ENCODE peak calls at places on chromosome 5, in nine cellular contexts. One of them, this sample, is unnamed. For H3K9me3, the result is how much of the 10 kb centered on the place peaks cover.

GRCh38 chr5:169856571-169856970 is 123.7 kb downstream of the INSYN2B start:
- DNase-seq in HCT116: no peak
- DNase-seq in upper lobe of left lung: no peak
- DNase-seq in HepG2: no peak
- DNase-seq in H1: no peak
- DNase-seq in stomach: no peak
- DNase-seq in transverse colon: no peak
- DNase-seq in breast epithelium: no peak
- DNase-seq in sigmoid colon: no peak
- DNase-seq in this sample: no peak

GRCh38 chr5:171306141-171306540 is 2.9 kb upstream of the TLX3 start:
- DNase-seq in sigmoid colon: no peak
- DNase-seq in stomach: no peak
- DNase-seq in upper lobe of left lung: no peak
- DNase-seq in transverse colon: no peak
- DNase-seq in H1: no peak
- DNase-seq in HepG2: no peak
- DNase-seq in breast epithelium: no peak
- DNase-seq in HCT116: no peak
- DNase-seq in this sample: no peak

GRCh38 chr5:138938526-138938925 is 63.4 kb upstream of the LRRTM2 start:
- DNase-seq in upper lobe of left lung: no peak
- DNase-seq in breast epithelium: no peak
- DNase-seq in stomach: no peak
- DNase-seq in sigmoid colon: no peak
- DNase-seq in HepG2: no peak
- DNase-seq in HCT116: no peak
- DNase-seq in H1: no peak
- DNase-seq in transverse colon: no peak
- DNase-seq in this sample: no peak

GRCh38 chr5:125422342-125422741 is 675.9 kb upstream of the ZNF608 start:
- DNase-seq in stomach: no peak
- DNase-seq in H1: no peak
- DNase-seq in upper lobe of left lung: no peak
- DNase-seq in breast epithelium: no peak
- DNase-seq in HCT116: no peak
- DNase-seq in HepG2: no peak
- DNase-seq in sigmoid colon: no peak
- DNase-seq in transverse colon: no peak
- DNase-seq in this sample: no peak

GRCh38 chr5:57335092-57335491 is 147.5 kb downstream of the ACTBL2 start:
- DNase-seq in breast epithelium: no peak
- DNase-seq in HepG2: peak
- DNase-seq in transverse colon: no peak
- DNase-seq in HCT116: no peak
- DNase-seq in upper lobe of left lung: no peak
- DNase-seq in stomach: no peak
- DNase-seq in sigmoid colon: no peak
- DNase-seq in H1: no peak
- DNase-seq in this sample: no peak

GRCh38 chr5:175596818-175597217 is 61.1 kb upstream of the HRH2 start:
- DNase-seq in HepG2: no peak
- DNase-seq in transverse colon: no peak
- DNase-seq in HCT116: no peak
- DNase-seq in breast epithelium: no peak
- DNase-seq in sigmoid colon: no peak
- DNase-seq in upper lobe of left lung: no peak
- DNase-seq in stomach: no peak
- DNase-seq in H1: no peak
- DNase-seq in this sample: no peak

GRCh38 chr5:72624641-72625236 is 117.5 kb upstream of the ZNF366 start:
- DNase-seq in HCT116: no peak
- DNase-seq in sigmoid colon: peak
- DNase-seq in breast epithelium: no peak
- DNase-seq in HepG2: no peak
- DNase-seq in H1: no peak
- DNase-seq in upper lobe of left lung: no peak
- DNase-seq in transverse colon: no peak
- DNase-seq in stomach: no peak
- DNase-seq in this sample: no peak

GRCh38 chr5:127586371-127586770 is 62.5 kb upstream of the CTXN3 start:
- DNase-seq in upper lobe of left lung: no peak
- DNase-seq in HCT116: no peak
- DNase-seq in H1: no peak
- DNase-seq in sigmoid colon: no peak
- DNase-seq in HepG2: peak
- DNase-seq in stomach: no peak
- DNase-seq in transverse colon: no peak
- DNase-seq in breast epithelium: no peak
- DNase-seq in this sample: no peak

GRCh38 chr5:150034677-150035076 is 34.1 kb downstream of the HMGXB3 start:
- DNase-seq in H1: no peak
- DNase-seq in upper lobe of left lung: no peak
- DNase-seq in transverse colon: no peak
- DNase-seq in stomach: no peak
- DNase-seq in HCT116: no peak
- DNase-seq in breast epithelium: no peak
- DNase-seq in sigmoid colon: no peak
- DNase-seq in HepG2: no peak
- DNase-seq in this sample: no peak

DNA sequence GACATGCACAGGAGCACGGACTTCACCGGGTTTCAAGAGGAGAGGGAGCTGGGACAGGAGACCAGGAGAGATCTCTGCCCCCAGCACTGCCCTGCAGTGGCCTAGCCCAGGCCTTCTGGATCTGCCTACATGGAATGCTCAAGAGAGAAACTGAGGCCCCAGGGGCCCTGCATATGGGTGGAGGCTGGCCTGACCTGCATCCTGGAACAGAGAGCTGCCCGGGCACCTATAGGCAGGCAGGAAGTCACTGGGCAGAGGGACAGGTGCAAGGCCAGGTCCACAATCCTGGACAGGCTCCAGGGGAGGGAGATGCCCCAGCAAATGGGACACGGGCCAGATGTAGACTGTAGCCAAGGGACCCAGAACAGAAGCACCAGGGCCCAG is 98.5 kb upstream of the RUFY1 start:
- DNase-seq in upper lobe of left lung: no peak
- DNase-seq in breast epithelium: no peak
- DNase-seq in HCT116: no peak
- DNase-seq in stomach: no peak
- DNase-seq in sigmoid colon: no peak
- DNase-seq in H1: no peak
- DNase-seq in HepG2: no peak
- DNase-seq in transverse colon: no peak
- DNase-seq in this sample: no peak
- H3K9me3 ChIP-seq in upper lobe of left lung: under half
- H3K9me3 ChIP-seq in breast epithelium: under half
- H3K9me3 ChIP-seq in HCT116: under half
- H3K9me3 ChIP-seq in stomach: under half
- H3K9me3 ChIP-seq in sigmoid colon: under half
- H3K9me3 ChIP-seq in H1: under half
- H3K9me3 ChIP-seq in HepG2: under half
- H3K9me3 ChIP-seq in transverse colon: under half
- H3K9me3 ChIP-seq in this sample: under half

GRCh38 chr5:160165137-160166068 is 46.2 kb upstream of the PWWP2A start:
- DNase-seq in HCT116: peak
- DNase-seq in transverse colon: peak
- DNase-seq in H1: peak
- DNase-seq in HepG2: peak
- DNase-seq in sigmoid colon: peak
- DNase-seq in stomach: peak
- DNase-seq in breast epithelium: peak
- DNase-seq in upper lobe of left lung: peak
- DNase-seq in this sample: peak
- TF ChIP-seq POLR2AphosphoS5 in HCT116: peak
- TF ChIP-seq POLR2AphosphoS5 in transverse colon: peak
- TF ChIP-seq POLR2AphosphoS5 in H1: peak
- TF ChIP-seq POLR2AphosphoS5 in HepG2: no peak
- TF ChIP-seq POLR2AphosphoS5 in sigmoid colon: no peak
- TF ChIP-seq POLR2AphosphoS5 in stomach: peak
- TF ChIP-seq POLR2AphosphoS5 in breast epithelium: no peak
- TF ChIP-seq POLR2AphosphoS5 in upper lobe of left lung: peak
- TF ChIP-seq POLR2AphosphoS5 in this sample: peak

GRCh38 chr5:141351591-141351990 is 1.7 kb downstream of the PCDHGB1 start:
- DNase-seq in transverse colon: no peak
- DNase-seq in HCT116: no peak
- DNase-seq in breast epithelium: no peak
- DNase-seq in sigmoid colon: no peak
- DNase-seq in upper lobe of left lung: no peak
- DNase-seq in HepG2: no peak
- DNase-seq in stomach: no peak
- DNase-seq in H1: no peak
- DNase-seq in this sample: no peak
- H3K9me3 ChIP-seq in transverse colon: under half
- H3K9me3 ChIP-seq in HCT116: under half
- H3K9me3 ChIP-seq in breast epithelium: half or more
- H3K9me3 ChIP-seq in sigmoid colon: half or more
- H3K9me3 ChIP-seq in upper lobe of left lung: half or more
- H3K9me3 ChIP-seq in HepG2: under half
- H3K9me3 ChIP-seq in stomach: half or more
- H3K9me3 ChIP-seq in H1: under half
- H3K9me3 ChIP-seq in this sample: half or more

GRCh38 chr5:88756953-88757352 is 126.0 kb downstream of the MEF2C start:
- DNase-seq in HepG2: no peak
- DNase-seq in transverse colon: no peak
- DNase-seq in breast epithelium: no peak
- DNase-seq in HCT116: no peak
- DNase-seq in upper lobe of left lung: no peak
- DNase-seq in sigmoid colon: no peak
- DNase-seq in H1: no peak
- DNase-seq in stomach: no peak
- DNase-seq in this sample: no peak

GRCh38 chr5:88758584-88758983 is 124.4 kb downstream of the MEF2C start:
- DNase-seq in upper lobe of left lung: no peak
- DNase-seq in HepG2: no peak
- DNase-seq in HCT116: no peak
- DNase-seq in stomach: no peak
- DNase-seq in breast epithelium: no peak
- DNase-seq in H1: no peak
- DNase-seq in transverse colon: no peak
- DNase-seq in sigmoid colon: no peak
- DNase-seq in this sample: no peak

GRCh38 chr5:88761939-88762338 is 121.0 kb downstream of the MEF2C start:
- DNase-seq in H1: no peak
- DNase-seq in stomach: no peak
- DNase-seq in HepG2: no peak
- DNase-seq in breast epithelium: no peak
- DNase-seq in HCT116: no peak
- DNase-seq in upper lobe of left lung: no peak
- DNase-seq in transverse colon: no peak
- DNase-seq in sigmoid colon: no peak
- DNase-seq in this sample: no peak

GRCh38 chr5:88760512-88760911 is 122.5 kb downstream of the MEF2C start:
- DNase-seq in upper lobe of left lung: no peak
- DNase-seq in HepG2: no peak
- DNase-seq in HCT116: no peak
- DNase-seq in transverse colon: no peak
- DNase-seq in stomach: no peak
- DNase-seq in H1: no peak
- DNase-seq in breast epithelium: no peak
- DNase-seq in sigmoid colon: no peak
- DNase-seq in this sample: no peak

DNA sequence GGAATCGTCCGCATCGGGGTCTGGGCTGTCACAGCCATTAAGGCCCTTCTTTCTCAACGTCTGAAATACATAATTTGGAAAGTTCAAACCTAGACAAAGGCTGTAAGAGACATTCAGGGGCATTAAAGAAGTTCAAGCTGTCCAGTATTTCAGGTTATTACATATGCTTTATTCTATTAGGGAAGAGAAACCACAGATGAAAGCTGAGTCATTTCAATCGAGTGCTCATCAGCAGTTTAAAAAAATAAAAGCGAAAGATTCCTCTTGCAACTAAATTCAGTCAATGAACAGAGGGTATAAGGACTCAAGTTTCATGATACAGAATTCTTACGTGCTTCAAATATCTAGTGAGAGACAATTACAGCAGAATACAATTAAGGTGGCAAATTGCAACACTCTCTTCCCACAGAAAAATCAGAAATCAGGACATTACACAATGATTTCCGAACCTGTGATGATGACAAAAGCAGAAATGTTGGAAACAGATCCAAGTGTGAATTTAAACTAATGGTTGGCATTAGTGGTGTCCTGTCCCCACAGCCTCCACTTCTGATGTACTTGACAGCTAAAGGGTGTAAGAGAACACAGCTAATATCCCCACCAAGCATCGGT is 121.6 kb downstream of the MEF2C start:
- DNase-seq in H1: no peak
- DNase-seq in breast epithelium: no peak
- DNase-seq in transverse colon: no peak
- DNase-seq in upper lobe of left lung: no peak
- DNase-seq in sigmoid colon: no peak
- DNase-seq in HCT116: no peak
- DNase-seq in HepG2: no peak
- DNase-seq in stomach: no peak
- DNase-seq in this sample: no peak
- TF ChIP-seq POLR2AphosphoS5 in H1: no peak
- TF ChIP-seq POLR2AphosphoS5 in breast epithelium: no peak
- TF ChIP-seq POLR2AphosphoS5 in transverse colon: no peak
- TF ChIP-seq POLR2AphosphoS5 in upper lobe of left lung: no peak
- TF ChIP-seq POLR2AphosphoS5 in sigmoid colon: no peak
- TF ChIP-seq POLR2AphosphoS5 in HCT116: no peak
- TF ChIP-seq POLR2AphosphoS5 in HepG2: no peak
- TF ChIP-seq POLR2AphosphoS5 in stomach: no peak
- TF ChIP-seq POLR2AphosphoS5 in this sample: no peak

DNA sequence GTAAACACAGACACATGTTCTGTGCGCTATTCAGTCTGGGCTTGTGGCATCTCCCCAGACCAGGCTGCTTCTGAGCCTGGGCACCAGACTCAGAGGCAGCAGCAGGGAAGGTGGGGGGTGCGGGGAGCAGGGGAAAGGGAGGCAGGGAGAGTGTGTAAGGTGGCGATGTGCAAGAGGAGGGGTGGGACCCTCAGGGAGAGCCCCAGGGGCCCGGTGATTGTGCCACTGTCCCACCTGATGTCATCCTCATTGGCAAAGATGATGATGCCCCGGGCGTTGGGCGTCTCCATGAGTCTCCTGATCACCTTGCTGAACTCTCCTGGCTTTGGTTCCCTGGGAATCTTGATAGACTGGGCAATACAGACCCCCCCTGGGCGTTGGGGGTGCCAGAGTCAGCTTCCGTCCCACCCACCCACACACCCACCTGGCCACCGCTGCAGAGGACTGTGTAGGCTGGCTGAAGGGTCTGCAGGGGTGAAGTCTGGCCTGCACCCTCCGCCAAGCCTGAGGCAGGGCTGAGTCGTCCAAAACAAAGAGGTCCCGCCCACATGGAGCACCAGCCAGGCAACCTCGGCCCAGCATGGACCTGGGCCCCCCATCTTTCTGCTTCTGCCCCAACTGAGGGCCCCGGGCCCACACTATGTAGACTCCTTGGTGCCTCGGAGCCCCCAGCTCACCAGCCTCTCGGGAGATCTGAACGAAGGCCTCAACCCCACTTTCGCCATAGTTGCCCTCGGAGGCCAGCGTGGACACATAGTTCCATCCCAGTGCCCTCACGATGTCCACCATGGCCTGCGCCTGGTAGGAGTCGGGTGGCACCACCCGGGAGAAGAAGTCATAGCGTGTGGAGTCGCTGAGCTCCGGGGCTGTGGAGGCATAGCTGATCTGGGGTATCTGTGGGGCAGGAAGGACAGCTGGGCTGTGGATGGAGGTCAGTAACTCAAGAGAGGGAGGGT is 3.7 kb downstream of the GRM6 start:
- DNase-seq in HepG2: no peak
- DNase-seq in transverse colon: no peak
- DNase-seq in H1: no peak
- DNase-seq in breast epithelium: no peak
- DNase-seq in sigmoid colon: no peak
- DNase-seq in stomach: no peak
- DNase-seq in upper lobe of left lung: no peak
- DNase-seq in HCT116: no peak
- DNase-seq in this sample: peak
- H3K9me3 ChIP-seq in HepG2: under half
- H3K9me3 ChIP-seq in transverse colon: under half
- H3K9me3 ChIP-seq in H1: half or more
- H3K9me3 ChIP-seq in breast epithelium: under half
- H3K9me3 ChIP-seq in sigmoid colon: under half
- H3K9me3 ChIP-seq in stomach: half or more
- H3K9me3 ChIP-seq in upper lobe of left lung: under half
- H3K9me3 ChIP-seq in HCT116: under half
- H3K9me3 ChIP-seq in this sample: under half

This sample was measured in spleen.